ENCODE peak calls at places on chromosome 3, in six cellular contexts. One of them, this sample, is unnamed.

GRCh38 chr3:2516762-2517441 is 418.2 kb downstream of the CNTN4 start:
- DNase-seq in AG20443: no peak
- DNase-seq in ELR: no peak
- DNase-seq in dorsolateral prefrontal cortex: no peak
- DNase-seq in sciatic nerve: no peak
- DNase-seq in stimulated activated CD4-positive, alpha-beta T cell treated with anti-CD3 and anti-CD28 coated beads, Interleukin-2, amount 100 ng/mL, for 48 hours: no peak
- DNase-seq in this sample: no peak

GRCh38 chr3:54891540-54891897 is 36.3 kb downstream of the LRTM1 start:
- DNase-seq in AG20443: peak; percentile 97
- DNase-seq in ELR: peak; percentile 98
- DNase-seq in dorsolateral prefrontal cortex: peak; percentile 7
- DNase-seq in sciatic nerve: peak; percentile 79
- DNase-seq in stimulated activated CD4-positive, alpha-beta T cell treated with anti-CD3 and anti-CD28 coated beads, Interleukin-2, amount 100 ng/mL, for 48 hours: no peak
- DNase-seq in this sample: peak; percentile 2

GRCh38 chr3:119318871-119319270 is 24.7 kb downstream of the ARHGAP31 start:
- DNase-seq in AG20443: peak; percentile 47
- DNase-seq in ELR: no peak
- DNase-seq in dorsolateral prefrontal cortex: no peak
- DNase-seq in sciatic nerve: no peak
- DNase-seq in stimulated activated CD4-positive, alpha-beta T cell treated with anti-CD3 and anti-CD28 coated beads, Interleukin-2, amount 100 ng/mL, for 48 hours: no peak
- DNase-seq in this sample: peak; percentile 41

GRCh38 chr3:61890586-61890985 is 329.2 kb downstream of the PTPRG start:
- DNase-seq in AG20443: no peak
- DNase-seq in ELR: no peak
- DNase-seq in dorsolateral prefrontal cortex: no peak
- DNase-seq in sciatic nerve: no peak
- DNase-seq in stimulated activated CD4-positive, alpha-beta T cell treated with anti-CD3 and anti-CD28 coated beads, Interleukin-2, amount 100 ng/mL, for 48 hours: no peak
- DNase-seq in this sample: no peak

GRCh38 chr3:59101091-59101738 is 51.4 kb upstream of the CFAP20DC start:
- DNase-seq in AG20443: peak; percentile 25
- DNase-seq in ELR: peak; percentile 77
- DNase-seq in dorsolateral prefrontal cortex: no peak
- DNase-seq in sciatic nerve: no peak
- DNase-seq in stimulated activated CD4-positive, alpha-beta T cell treated with anti-CD3 and anti-CD28 coated beads, Interleukin-2, amount 100 ng/mL, for 48 hours: no peak
- DNase-seq in this sample: no peak

GRCh38 chr3:44862221-44862637 is 517 bp downstream of the TMEM42 start:
- DNase-seq in AG20443: no peak
- DNase-seq in ELR: no peak
- DNase-seq in dorsolateral prefrontal cortex: peak; percentile 18
- DNase-seq in sciatic nerve: no peak
- DNase-seq in stimulated activated CD4-positive, alpha-beta T cell treated with anti-CD3 and anti-CD28 coated beads, Interleukin-2, amount 100 ng/mL, for 48 hours: peak; percentile 15
- DNase-seq in this sample: no peak

GRCh38 chr3:134397755-134398154 is 23.5 kb upstream of the AMOTL2 start:
- DNase-seq in AG20443: no peak
- DNase-seq in ELR: peak; percentile 17
- DNase-seq in dorsolateral prefrontal cortex: no peak
- DNase-seq in sciatic nerve: no peak
- DNase-seq in stimulated activated CD4-positive, alpha-beta T cell treated with anti-CD3 and anti-CD28 coated beads, Interleukin-2, amount 100 ng/mL, for 48 hours: no peak
- DNase-seq in this sample: no peak

GRCh38 chr3:133464573-133464972 is 64.7 kb downstream of the BFSP2 start:
- DNase-seq in AG20443: peak; percentile 63
- DNase-seq in ELR: peak; percentile 69
- DNase-seq in dorsolateral prefrontal cortex: no peak
- DNase-seq in sciatic nerve: no peak
- DNase-seq in stimulated activated CD4-positive, alpha-beta T cell treated with anti-CD3 and anti-CD28 coated beads, Interleukin-2, amount 100 ng/mL, for 48 hours: no peak
- DNase-seq in this sample: no peak

GRCh38 chr3:30526031-30526430 is 80.4 kb upstream of the TGFBR2 start:
- DNase-seq in AG20443: no peak
- DNase-seq in ELR: no peak
- DNase-seq in dorsolateral prefrontal cortex: no peak
- DNase-seq in sciatic nerve: no peak
- DNase-seq in stimulated activated CD4-positive, alpha-beta T cell treated with anti-CD3 and anti-CD28 coated beads, Interleukin-2, amount 100 ng/mL, for 48 hours: no peak
- DNase-seq in this sample: no peak

GRCh38 chr3:171896341-171896740 is 53.2 kb downstream of the TMEM212 start:
- DNase-seq in AG20443: no peak
- DNase-seq in ELR: no peak
- DNase-seq in dorsolateral prefrontal cortex: no peak
- DNase-seq in sciatic nerve: no peak
- DNase-seq in stimulated activated CD4-positive, alpha-beta T cell treated with anti-CD3 and anti-CD28 coated beads, Interleukin-2, amount 100 ng/mL, for 48 hours: no peak
- DNase-seq in this sample: no peak

GRCh38 chr3:126866175-126866759 is 116.6 kb upstream of the PLXNA1 start:
- DNase-seq in AG20443: no peak
- DNase-seq in ELR: no peak
- DNase-seq in dorsolateral prefrontal cortex: no peak
- DNase-seq in sciatic nerve: no peak
- DNase-seq in stimulated activated CD4-positive, alpha-beta T cell treated with anti-CD3 and anti-CD28 coated beads, Interleukin-2, amount 100 ng/mL, for 48 hours: no peak
- DNase-seq in this sample: no peak

GRCh38 chr3:132394334-132394733 is 23.0 kb upstream of the DNAJC13 start:
- DNase-seq in AG20443: no peak
- DNase-seq in ELR: no peak
- DNase-seq in dorsolateral prefrontal cortex: no peak
- DNase-seq in sciatic nerve: no peak
- DNase-seq in stimulated activated CD4-positive, alpha-beta T cell treated with anti-CD3 and anti-CD28 coated beads, Interleukin-2, amount 100 ng/mL, for 48 hours: no peak
- DNase-seq in this sample: no peak

GRCh38 chr3:117903226-117903625 is 1131.4 kb downstream of the IGSF11 start:
- DNase-seq in AG20443: peak; percentile 85
- DNase-seq in ELR: peak; percentile 3
- DNase-seq in dorsolateral prefrontal cortex: no peak
- DNase-seq in sciatic nerve: no peak
- DNase-seq in stimulated activated CD4-positive, alpha-beta T cell treated with anti-CD3 and anti-CD28 coated beads, Interleukin-2, amount 100 ng/mL, for 48 hours: no peak
- DNase-seq in this sample: no peak

GRCh38 chr3:155101398-155101797 is 21.3 kb downstream of the MME start:
- DNase-seq in AG20443: no peak
- DNase-seq in ELR: peak; percentile 39
- DNase-seq in dorsolateral prefrontal cortex: no peak
- DNase-seq in sciatic nerve: peak; percentile 61
- DNase-seq in stimulated activated CD4-positive, alpha-beta T cell treated with anti-CD3 and anti-CD28 coated beads, Interleukin-2, amount 100 ng/mL, for 48 hours: no peak
- DNase-seq in this sample: no peak

GRCh38 chr3:114758828-114759709 is 388.0 kb downstream of the ZBTB20 start:
- DNase-seq in AG20443: peak; percentile 47
- DNase-seq in ELR: peak; percentile 23
- DNase-seq in dorsolateral prefrontal cortex: peak; percentile 24
- DNase-seq in sciatic nerve: no peak
- DNase-seq in stimulated activated CD4-positive, alpha-beta T cell treated with anti-CD3 and anti-CD28 coated beads, Interleukin-2, amount 100 ng/mL, for 48 hours: no peak
- DNase-seq in this sample: peak; percentile 42

GRCh38 chr3:159627634-159628033 is 361.0 kb upstream of the IL12A start:
- DNase-seq in AG20443: no peak
- DNase-seq in ELR: no peak
- DNase-seq in dorsolateral prefrontal cortex: no peak
- DNase-seq in sciatic nerve: no peak
- DNase-seq in stimulated activated CD4-positive, alpha-beta T cell treated with anti-CD3 and anti-CD28 coated beads, Interleukin-2, amount 100 ng/mL, for 48 hours: no peak
- DNase-seq in this sample: no peak

GRCh38 chr3:31288641-31289100 is 244.1 kb upstream of the STT3B start:
- DNase-seq in AG20443: peak; percentile 49
- DNase-seq in ELR: peak; percentile 73
- DNase-seq in dorsolateral prefrontal cortex: no peak
- DNase-seq in sciatic nerve: peak; percentile 69
- DNase-seq in stimulated activated CD4-positive, alpha-beta T cell treated with anti-CD3 and anti-CD28 coated beads, Interleukin-2, amount 100 ng/mL, for 48 hours: peak; percentile 4
- DNase-seq in this sample: no peak

GRCh38 chr3:71416868-71417267 is 166.7 kb downstream of the FOXP1 start:
- DNase-seq in AG20443: no peak
- DNase-seq in ELR: no peak
- DNase-seq in dorsolateral prefrontal cortex: no peak
- DNase-seq in sciatic nerve: no peak
- DNase-seq in stimulated activated CD4-positive, alpha-beta T cell treated with anti-CD3 and anti-CD28 coated beads, Interleukin-2, amount 100 ng/mL, for 48 hours: no peak
- DNase-seq in this sample: no peak

This sample was measured in NCI-H446 treated with DMSO at 0.1 percent for 48 hours.